ENCODE peak calls at places on chromosomes 5 and 9, in seven cellular contexts. N is dorsolateral prefrontal cortex, G is GM13977, B is ascending aorta, C is NCI-H526, I is AML-193, D is HuH-7.5. V is an unnamed sample.

GRCh38 chr5:103210952-103211351 is 47.6 kb upstream of the MACIR start:
- DNase-seq in G (no peak), B (no peak), D (no peak), I (no peak), C (no peak), N (no peak), V (no peak)

GRCh38 chr9:13424872-13425271 is 145.4 kb upstream of the MPDZ start:
- DNase-seq in C (no peak), G (no peak), N (no peak), B (no peak), D (no peak), I (no peak), V (no peak)

GRCh38 chr5:167952278-167952990 is 339.0 kb upstream of the WWC1 start:
- DNase-seq in D (no peak), I (no peak), B (no peak), N (no peak), C (peak), G (no peak), V (no peak)

GRCh38 chr9:136438909-136439549 is 616 bp downstream of the INPP5E start:
- DNase-seq in G (peak), B (no peak), N (no peak), D (peak), C (no peak), I (no peak), V (no peak)

GRCh38 chr5:18799482-18800128 is 1165.3 kb downstream of the TAF11L14 start:
- DNase-seq in C (no peak), I (no peak), G (no peak), B (no peak), N (no peak), D (no peak), V (no peak)

GRCh38 chr5:91382530-91383026 is 539 bp downstream of the ARRDC3 start:
- DNase-seq in N (no peak), B (no peak), I (peak), D (no peak), G (peak), C (peak), V (no peak)

GRCh38 chr5:38554860-38555259 is 1.6 kb downstream of the LIFR start:
- DNase-seq in D (no peak), I (no peak), B (no peak), G (no peak), C (no peak), N (no peak), V (no peak)

GRCh38 chr9:124522121-124523098 is 15.2 kb upstream of the NR5A1 start:
- DNase-seq in C (no peak), B (no peak), G (no peak), D (no peak), I (no peak), N (no peak), V (no peak)

GRCh38 chr9:93620041-93620506 is 43.7 kb downstream of the PHF2 start:
- DNase-seq in N (no peak), G (no peak), I (no peak), C (no peak), B (no peak), D (no peak), V (no peak)

GRCh38 chr5:1654786-1655495 is 131.2 kb upstream of the LPCAT1 start:
- DNase-seq in B (no peak), D (no peak), N (no peak), I (no peak), G (no peak), C (no peak), V (no peak)

GRCh38 chr9:28782630-28783029 is 1209.3 kb upstream of the C9orf72 start:
- DNase-seq in B (no peak), G (no peak), D (no peak), C (no peak), N (no peak), I (peak), V (no peak)

GRCh38 chr5:154196955-154197652 is 6.6 kb downstream of the GALNT10 start:
- DNase-seq in N (no peak), C (no peak), D (no peak), G (no peak), B (no peak), I (peak), V (no peak)

GRCh38 chr9:88380118-88380517 is 8.1 kb upstream of the SPIN1 start:
- DNase-seq in G (no peak), N (no peak), I (no peak), D (no peak), C (no peak), B (no peak), V (no peak)

GRCh38 chr5:137233726-137234125 is 265.4 kb downstream of the SPOCK1 start:
- DNase-seq in I (no peak), C (no peak), N (no peak), D (no peak), G (no peak), B (no peak), V (no peak)

GRCh38 chr9:100670719-100671118 is 92.8 kb downstream of the CAVIN4 start:
- DNase-seq in D (no peak), C (peak), I (no peak), G (no peak), B (no peak), N (no peak), V (no peak)

GRCh38 chr5:140468188-140468587 is 66.6 kb downstream of the ANKHD1 start:
- DNase-seq in G (no peak), D (no peak), N (no peak), C (no peak), I (no peak), B (no peak), V (no peak)

GRCh38 chr5:43700591-43700990 is 97.6 kb downstream of the NNT start:
- DNase-seq in B (no peak), I (no peak), D (no peak), N (no peak), C (no peak), G (no peak), V (no peak)

GRCh38 chr9:107711528-107711927 is 222.0 kb upstream of the KLF4 start:
- DNase-seq in G (no peak), D (no peak), C (no peak), N (no peak), B (no peak), I (no peak), V (no peak)

GRCh38 chr9:134390537-134390936 is 64.3 kb downstream of the RXRA start:
- DNase-seq in B (no peak), D (no peak), N (no peak), G (peak), C (no peak), I (no peak), V (no peak)

GRCh38 chr9:72424131-72424530 is 59.1 kb upstream of the ZFAND5 start:
- DNase-seq in I (peak), N (no peak), D (no peak), B (no peak), C (no peak), G (no peak), V (no peak)

GRCh38 chr9:108078823-108079222 is 589.3 kb upstream of the KLF4 start:
- DNase-seq in C (peak), G (no peak), I (no peak), D (no peak), B (no peak), N (no peak), V (no peak)

GRCh38 chr5:134149571-134150303 is 27.0 kb downstream of the SKP1 start:
- DNase-seq in D (no peak), G (no peak), C (no peak), I (no peak), N (no peak), B (no peak), V (no peak)

GRCh38 chr9:121350993-121351561 is 19.0 kb downstream of the STOM start:
- DNase-seq in C (no peak), N (no peak), B (no peak), I (no peak), D (no peak), G (no peak), V (no peak)

GRCh38 chr5:138585228-138585627 is 10.0 kb upstream of the HSPA9 start:
- DNase-seq in N (no peak), D (no peak), C (no peak), G (no peak), I (no peak), B (no peak), V (no peak)

GRCh38 chr5:50406874-50407273 is 34.2 kb downstream of the EMB start:
- DNase-seq in N (no peak), G (no peak), I (no peak), D (no peak), C (no peak), B (no peak), V (no peak)

V was measured in SK-N-MC.